ENCODE peak calls at places on chromosomes 6 and 20, in eight cellular contexts. R, B, V, O, E, H, J and I are unnamed samples.

GRCh38 chr6:6191476-6191875 is 129.0 kb downstream of the F13A1 start:
- DNase-seq in R (no peak), B (no peak), V (no peak), O (no peak), E (no peak), H (no peak), J (no peak), I (no peak)

GRCh38 chr6:8645212-8645611 is 209.9 kb upstream of the SLC35B3 start:
- DNase-seq in R (no peak), B (no peak), V (no peak), O (no peak), E (no peak), H (no peak), J (no peak), I (no peak)

GRCh38 chr6:74577619-74578018 is 628.2 kb downstream of the COL12A1 start:
- DNase-seq in R (no peak), B (no peak), V (no peak), O (no peak), E (no peak), H (no peak), J (no peak), I (no peak)

GRCh38 chr20:23925789-23926525 is 46.4 kb upstream of the CST5 start:
- DNase-seq in R (no peak), B (no peak), V (no peak), O (no peak), E (no peak), H (no peak), J (no peak), I (no peak)

GRCh38 chr20:58361549-58361948 is 27.5 kb upstream of the VAPB start:
- DNase-seq in R (peak), B (no peak), V (peak), O (no peak), E (no peak), H (no peak), J (peak), I (no peak)

GRCh38 chr20:38201356-38201755 is 36.3 kb upstream of the TGM2 start:
- DNase-seq in R (peak), B (no peak), V (no peak), O (no peak), E (no peak), H (peak), J (no peak), I (no peak)

GRCh38 chr6:38337819-38338465 is 301.8 kb downstream of the BTBD9 start:
- DNase-seq in R (peak), B (no peak), V (no peak), O (no peak), E (no peak), H (no peak), J (peak), I (no peak)

GRCh38 chr6:13872681-13873080 is 52.1 kb upstream of the RNF182 start:
- DNase-seq in R (no peak), B (no peak), V (no peak), O (no peak), E (no peak), H (no peak), J (no peak), I (no peak)

GRCh38 chr20:59013959-59014608 is 5.1 kb upstream of the TUBB1 start:
- DNase-seq in R (peak), B (no peak), V (no peak), O (no peak), E (peak), H (no peak), J (no peak), I (no peak)

GRCh38 chr20:58723628-58723984 is 31.0 kb downstream of the NPEPL1 start:
- DNase-seq in R (no peak), B (no peak), V (no peak), O (no peak), E (no peak), H (peak), J (no peak), I (no peak)

GRCh38 chr6:167568407-167569024 is 243.6 kb downstream of the TTLL2 start:
- DNase-seq in R (no peak), B (no peak), V (no peak), O (peak), E (no peak), H (no peak), J (no peak), I (no peak)

GRCh38 chr20:24781061-24781980 is 167.7 kb upstream of the CST7 start:
- DNase-seq in R (peak), B (no peak), V (peak), O (peak), E (no peak), H (peak), J (peak), I (no peak)

GRCh38 chr6:155195903-155196302 is 67.9 kb upstream of the CLDN20 start:
- DNase-seq in R (no peak), B (no peak), V (no peak), O (no peak), E (no peak), H (no peak), J (no peak), I (no peak)

GRCh38 chr6:8825726-8826125 is 390.4 kb upstream of the SLC35B3 start:
- DNase-seq in R (no peak), B (no peak), V (no peak), O (no peak), E (no peak), H (no peak), J (no peak), I (no peak)

GRCh38 chr6:44068607-44069296 is 58.5 kb downstream of the MRPL14 start:
- DNase-seq in R (no peak), B (no peak), V (no peak), O (no peak), E (no peak), H (no peak), J (no peak), I (no peak)

GRCh38 chr20:24389686-24390085 is 79.7 kb upstream of the SYNDIG1 start:
- DNase-seq in R (no peak), B (no peak), V (peak), O (no peak), E (no peak), H (no peak), J (no peak), I (peak)

GRCh38 chr20:59743767-59744485 is 139.6 kb downstream of the PHACTR3 start:
- DNase-seq in R (no peak), B (no peak), V (no peak), O (no peak), E (no peak), H (no peak), J (no peak), I (no peak)

GRCh38 chr6:80332013-80332412 is 225.5 kb downstream of the BCKDHB start:
- DNase-seq in R (no peak), B (no peak), V (no peak), O (no peak), E (no peak), H (no peak), J (no peak), I (no peak)

GRCh38 chr6:143733500-143733899 is 55.7 kb downstream of the PHACTR2 start:
- DNase-seq in R (no peak), B (no peak), V (no peak), O (no peak), E (no peak), H (no peak), J (no peak), I (no peak)

GRCh38 chr20:43040427-43040826 is 149.3 kb downstream of the PTPRT start:
- DNase-seq in R (no peak), B (no peak), V (no peak), O (no peak), E (no peak), H (no peak), J (peak), I (no peak)

GRCh38 chr20:57514273-57514751 is 10.6 kb downstream of the CTCFL start:
- DNase-seq in R (peak), B (peak), V (peak), O (peak), E (peak), H (no peak), J (peak), I (peak)

GRCh38 chr20:63656451-63656850 is 1.7 kb upstream of the RTEL1 start:
- DNase-seq in R (no peak), B (no peak), V (no peak), O (no peak), E (no peak), H (no peak), J (no peak), I (no peak)

GRCh38 chr20:43037605-43038309 is 151.9 kb downstream of the PTPRT start:
- DNase-seq in R (no peak), B (no peak), V (no peak), O (no peak), E (no peak), H (no peak), J (no peak), I (no peak)

GRCh38 chr20:40980106-40980827 is 48.4 kb upstream of the TOP1 start:
- DNase-seq in R (peak), B (no peak), V (no peak), O (no peak), E (peak), H (no peak), J (no peak), I (no peak)

GRCh38 chr20:24357169-24357568 is 112.3 kb upstream of the SYNDIG1 start:
- DNase-seq in R (no peak), B (no peak), V (no peak), O (no peak), E (no peak), H (no peak), J (no peak), I (no peak)

GRCh38 chr20:5531318-5532081 is 214.7 kb upstream of the PROKR2 start:
- DNase-seq in R (peak), B (peak), V (no peak), O (no peak), E (no peak), H (no peak), J (no peak), I (no peak)

GRCh38 chr6:109788687-109789086 is 97.6 kb downstream of the FIG4 start:
- DNase-seq in R (no peak), B (no peak), V (no peak), O (no peak), E (no peak), H (no peak), J (no peak), I (no peak)

GRCh38 chr6:109793015-109793414 is 101.9 kb downstream of the FIG4 start:
- DNase-seq in R (no peak), B (no peak), V (no peak), O (no peak), E (no peak), H (no peak), J (no peak), I (no peak)

GRCh38 chr6:109787312-109787711 is 96.2 kb downstream of the FIG4 start:
- DNase-seq in R (no peak), B (no peak), V (no peak), O (no peak), E (no peak), H (no peak), J (no peak), I (no peak)

GRCh38 chr6:109791301-109791700 is 100.2 kb downstream of the FIG4 start:
- DNase-seq in R (no peak), B (no peak), V (no peak), O (no peak), E (no peak), H (no peak), J (no peak), I (no peak)

DNA sequence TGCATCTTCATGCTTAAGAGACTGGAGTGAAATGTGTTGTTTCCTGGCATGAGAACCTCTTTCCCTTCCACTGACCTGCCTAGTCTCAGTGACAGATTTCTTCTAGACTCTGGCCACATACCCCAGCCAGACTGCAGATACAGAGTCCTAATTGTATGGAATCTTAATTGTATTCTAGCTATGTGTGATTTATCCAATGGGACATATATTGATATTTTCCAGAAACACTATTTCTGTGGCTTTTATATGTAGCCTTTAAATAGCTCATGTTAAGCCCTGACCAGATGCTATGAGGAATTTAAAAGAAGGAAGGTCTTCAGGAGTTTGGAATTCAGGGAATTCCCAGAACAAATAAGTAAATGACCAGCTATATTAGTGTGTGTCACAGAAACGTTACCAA is 99.0 kb downstream of the FIG4 start:
- DNase-seq in R (no peak), B (no peak), V (no peak), O (no peak), E (no peak), H (no peak), J (no peak), I (no peak)
- H3K27ac ChIP-seq in R (peak), B (no peak), V (no peak), O (no peak), E (no peak), H (no peak), J (no peak), I (no peak)

GRCh38 chr6:21807299-21807698 is 213.7 kb downstream of the SOX4 start:
- DNase-seq in R (no peak), B (no peak), V (no peak), O (no peak), E (no peak), H (no peak), J (no peak), I (no peak)

GRCh38 chr6:21804941-21805610 is 211.5 kb downstream of the SOX4 start:
- DNase-seq in R (peak), B (no peak), V (peak), O (no peak), E (no peak), H (no peak), J (no peak), I (no peak)

GRCh38 chr6:21808551-21809181 is 215.1 kb downstream of the SOX4 start:
- DNase-seq in R (peak), B (peak), V (peak), O (no peak), E (no peak), H (no peak), J (peak), I (no peak)

GRCh38 chr6:21811484-21811883 is 217.9 kb downstream of the SOX4 start:
- DNase-seq in R (no peak), B (no peak), V (no peak), O (no peak), E (no peak), H (no peak), J (no peak), I (no peak)

DNA sequence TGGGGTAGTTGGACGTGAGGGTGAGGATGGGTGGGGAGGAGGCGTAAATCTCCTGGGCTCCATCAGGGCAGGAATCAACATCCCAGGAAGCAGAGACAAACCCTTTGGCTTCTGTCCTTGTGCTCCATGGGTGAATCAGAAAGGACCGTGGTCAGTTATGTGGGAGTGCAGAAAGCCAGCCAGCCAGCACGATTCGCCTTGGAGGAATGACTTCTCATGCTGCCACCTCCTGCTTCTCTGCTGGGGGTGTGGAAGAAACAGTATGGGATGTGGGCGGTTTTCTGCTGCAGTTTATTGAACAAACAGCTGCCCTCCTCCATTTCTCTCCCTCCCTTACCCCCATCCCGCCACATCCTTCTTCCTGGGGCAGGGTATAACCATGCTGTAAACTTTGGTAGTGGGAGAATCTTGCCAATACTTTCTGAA is 214.5 kb downstream of the SOX4 start:
- DNase-seq in R (peak), B (peak), V (peak), O (no peak), E (no peak), H (no peak), J (no peak), I (no peak)
- H3K27ac ChIP-seq in R (no peak), B (no peak), V (peak), O (no peak), E (peak), H (no peak), J (peak), I (no peak)

DNA sequence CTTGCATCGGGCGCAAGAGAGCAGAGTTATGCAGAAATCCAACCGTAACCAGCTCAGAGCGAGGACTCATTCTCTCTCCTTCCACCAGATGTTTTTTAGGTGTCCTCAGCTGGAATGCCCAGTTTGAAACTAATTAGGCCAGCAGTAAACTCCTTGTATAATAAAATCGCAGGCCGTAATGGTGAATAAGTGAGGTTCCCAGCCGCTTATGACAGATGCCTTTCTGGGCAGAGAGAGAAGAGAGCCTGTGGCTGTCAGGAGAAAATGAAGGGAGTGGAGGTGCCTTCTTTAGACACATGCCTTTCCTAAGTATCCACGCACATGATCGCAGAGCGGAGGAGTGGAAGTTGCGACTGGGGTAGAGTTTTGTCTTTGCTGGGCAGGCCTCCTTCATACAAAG is 2.8 kb downstream of the EYA2 start:
- DNase-seq in R (no peak), B (no peak), V (no peak), O (no peak), E (no peak), H (no peak), J (no peak), I (no peak)
- H3K27ac ChIP-seq in R (no peak), B (no peak), V (no peak), O (peak), E (no peak), H (no peak), J (no peak), I (no peak)

DNA sequence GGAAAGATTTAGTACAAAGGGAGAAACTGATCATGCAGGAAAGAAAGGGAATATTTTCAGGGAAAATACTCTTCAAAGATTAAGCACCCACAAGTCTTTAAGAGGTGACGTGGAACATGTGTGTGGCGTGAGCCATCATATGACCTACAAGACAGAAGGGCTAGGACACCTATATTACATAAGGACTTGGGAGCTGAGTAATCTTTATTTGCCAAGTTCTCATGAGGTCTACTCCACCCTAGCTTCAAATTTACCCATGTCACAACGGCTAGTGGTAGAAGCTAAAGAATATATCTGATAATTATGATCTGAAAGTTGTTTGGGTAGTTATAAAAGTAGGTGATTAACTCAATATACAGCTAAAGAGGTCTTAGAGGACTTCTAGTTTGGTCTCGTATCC is 167.8 kb downstream of the GJA10 start:
- DNase-seq in R (no peak), B (no peak), V (no peak), O (no peak), E (no peak), H (no peak), J (no peak), I (no peak)
- H3K27ac ChIP-seq in R (no peak), B (no peak), V (no peak), O (no peak), E (no peak), H (no peak), J (no peak), I (no peak)

GRCh38 chr6:3204921-3205320 is 22.5 kb downstream of the TUBB2B start:
- DNase-seq in R (no peak), B (no peak), V (no peak), O (no peak), E (no peak), H (no peak), J (no peak), I (no peak)

GRCh38 chr6:3202999-3203696 is 24.3 kb downstream of the TUBB2B start:
- DNase-seq in R (peak), B (no peak), V (no peak), O (no peak), E (no peak), H (no peak), J (no peak), I (no peak)

GRCh38 chr6:3208096-3208774 is 19.2 kb downstream of the TUBB2B start:
- DNase-seq in R (peak), B (no peak), V (no peak), O (no peak), E (no peak), H (no peak), J (peak), I (no peak)

GRCh38 chr6:3206339-3207015 is 21.0 kb downstream of the TUBB2B start:
- DNase-seq in R (no peak), B (no peak), V (no peak), O (no peak), E (no peak), H (no peak), J (no peak), I (no peak)

GRCh38 chr6:3205913-3206312 is 21.5 kb downstream of the TUBB2B start:
- DNase-seq in R (peak), B (no peak), V (no peak), O (no peak), E (no peak), H (no peak), J (no peak), I (no peak)
- H3K27ac ChIP-seq in R (no peak), B (no peak), V (no peak), O (peak), E (no peak), H (no peak), J (no peak), I (no peak)

DNA sequence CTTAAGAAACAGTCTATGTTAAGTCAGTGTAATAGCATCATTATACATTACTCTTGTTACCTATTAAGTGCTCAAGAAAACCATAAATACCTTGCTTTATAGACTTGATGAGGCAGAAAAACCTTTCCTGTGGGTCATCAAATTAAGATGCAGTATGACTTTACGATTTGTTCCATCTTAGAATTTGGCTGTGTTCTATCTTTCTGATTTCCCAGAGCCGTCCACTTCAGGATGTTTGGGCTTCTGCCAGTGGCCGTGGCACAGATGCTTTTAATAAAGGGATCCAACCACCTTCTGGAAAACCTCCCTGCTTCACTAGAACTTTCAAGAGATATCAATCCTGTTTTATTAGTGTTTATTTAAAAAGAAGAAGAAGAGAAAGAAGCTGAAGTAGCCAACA is 71.2 kb downstream of the PDE7B start:
- DNase-seq in R (peak), B (no peak), V (peak), O (no peak), E (no peak), H (no peak), J (peak), I (no peak)
- H3K27ac ChIP-seq in R (peak), B (no peak), V (no peak), O (no peak), E (no peak), H (no peak), J (peak), I (no peak)

GRCh38 chr6:106445508-106445878 is 85.0 kb downstream of the CRYBG1 start:
- DNase-seq in R (no peak), B (no peak), V (no peak), O (no peak), E (no peak), H (no peak), J (no peak), I (no peak)
- H3K27ac ChIP-seq in R (no peak), B (no peak), V (no peak), O (no peak), E (no peak), H (no peak), J (no peak), I (no peak)